ENCODE peak calls at places on chromosomes 7 and 10, in ten cellular contexts. X is heart left ventricle, V is pancreas, U is GM23338, P is neuronal stem cell, B is prostate gland, W is mesendoderm, Y is aorta, R is transverse colon, E is colonic mucosa. A is an unnamed sample. For H3K4me1 and H3K36me3, the result is how much of the 10 kb centered on the place peaks cover.

GRCh38 chr10:13740416-13740815 is 153.7 kb downstream of the PRPF18 start:
- DNase-seq in X (no peak), W (no peak), E (no peak), Y (no peak), R (no peak), B (no peak), P (no peak), V (no peak), U (no peak), A (no peak)

GRCh38 chr10:51910596-51910995 is 211.2 kb upstream of the CSTF2T start:
- DNase-seq in U (peak), Y (no peak), V (no peak), P (no peak), X (no peak), R (no peak), W (no peak), B (no peak), E (no peak), A (no peak)

GRCh38 chr10:48255722-48256121 is 18.8 kb downstream of the FRMPD2 start:
- DNase-seq in V (no peak), Y (no peak), E (no peak), P (no peak), X (no peak), R (no peak), W (no peak), B (no peak), U (no peak), A (no peak)

GRCh38 chr10:57420881-57421280 is 846.8 kb downstream of the IPMK start:
- DNase-seq in U (no peak), R (no peak), E (no peak), Y (no peak), P (no peak), X (no peak), V (no peak), W (peak), B (no peak), A (no peak)

GRCh38 chr10:100980327-100981110 is 6.8 kb downstream of the MRPL43 start:
- DNase-seq in R (peak), V (no peak), P (no peak), E (no peak), U (no peak), X (no peak), B (no peak), W (no peak), Y (no peak), A (no peak)

GRCh38 chr7:142716596-142716995 is 32.7 kb upstream of the PRSS1 start:
- DNase-seq in V (no peak), P (no peak), W (no peak), Y (no peak), B (no peak), U (no peak), E (no peak), X (no peak), R (no peak), A (no peak)

GRCh38 chr10:1347525-1347924 is 291.3 kb downstream of the WDR37 start:
- DNase-seq in P (no peak), W (no peak), B (no peak), E (no peak), V (no peak), X (no peak), U (no peak), R (no peak), Y (no peak), A (no peak)

GRCh38 chr7:3200504-3200903 is 100.5 kb upstream of the SDK1 start:
- DNase-seq in P (no peak), B (no peak), W (peak), R (peak), U (peak), X (no peak), E (peak), V (no peak), Y (no peak), A (no peak)

DNA sequence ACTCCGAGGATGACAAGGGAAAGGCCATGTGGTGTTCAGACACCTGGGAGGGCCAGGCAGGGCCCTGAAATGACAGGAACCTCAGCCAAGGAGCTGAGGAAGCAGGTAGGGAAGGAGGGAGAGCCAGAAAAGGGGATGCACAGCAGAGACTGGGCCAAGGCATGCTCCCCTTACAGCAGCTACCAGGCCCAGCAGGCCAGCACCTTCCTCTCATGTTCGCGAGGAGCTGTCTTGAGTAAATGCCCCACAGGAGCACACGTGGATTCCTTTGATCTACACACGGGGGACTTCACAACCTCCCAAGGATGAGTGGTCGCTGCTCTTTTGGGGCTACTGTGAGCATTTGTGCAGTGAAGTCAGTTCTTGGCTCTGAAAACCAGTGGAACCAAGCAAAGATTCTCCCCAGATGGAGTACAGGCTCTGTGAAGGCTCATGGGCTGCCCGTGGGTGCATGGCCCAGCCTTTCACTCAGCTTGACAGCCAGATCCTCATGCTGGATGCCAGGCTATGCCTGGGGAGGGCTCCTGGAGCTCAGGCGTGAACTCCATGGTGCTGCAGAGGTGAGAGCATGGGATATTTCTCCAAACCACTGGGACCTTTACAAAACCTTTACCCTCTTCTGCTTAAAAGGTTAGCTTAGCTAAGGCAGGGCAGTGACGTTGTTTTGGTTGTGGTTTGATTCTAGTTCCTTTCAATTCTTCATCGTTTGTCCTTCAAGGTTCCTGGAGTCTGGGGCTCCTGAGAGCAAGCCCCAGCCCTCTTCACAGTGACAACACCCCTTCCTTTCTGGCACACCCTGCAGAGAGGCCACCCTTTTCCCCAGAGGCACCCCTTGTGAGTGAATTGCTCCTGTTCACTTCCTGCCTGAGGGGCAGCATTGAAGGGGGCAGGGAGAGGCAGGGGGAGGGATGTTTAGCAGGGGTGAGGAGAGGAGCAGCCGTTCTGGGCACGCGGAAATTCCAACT is 74.2 kb upstream of the ZPBP start:
- DNase-seq in U (no peak), B (no peak), E (no peak), P (no peak), W (no peak), R (no peak), X (no peak), Y (no peak), V (no peak), A (no peak)
- H3K4me1 ChIP-seq in U (under half), B (under half), E (under half), P (under half), W (under half), R (under half), X (under half), Y (under half), V (under half), A (under half)

GRCh38 chr7:108479751-108480150 is 23.5 kb upstream of the NRCAM start:
- DNase-seq in P (no peak), R (no peak), E (no peak), Y (no peak), V (no peak), X (no peak), W (no peak), B (no peak), U (no peak), A (no peak)
- H3K36me3 ChIP-seq in P (under half), R (under half), E (under half), Y (under half), V (under half), X (half or more), W (under half), B (under half), U (under half), A (under half)

DNA sequence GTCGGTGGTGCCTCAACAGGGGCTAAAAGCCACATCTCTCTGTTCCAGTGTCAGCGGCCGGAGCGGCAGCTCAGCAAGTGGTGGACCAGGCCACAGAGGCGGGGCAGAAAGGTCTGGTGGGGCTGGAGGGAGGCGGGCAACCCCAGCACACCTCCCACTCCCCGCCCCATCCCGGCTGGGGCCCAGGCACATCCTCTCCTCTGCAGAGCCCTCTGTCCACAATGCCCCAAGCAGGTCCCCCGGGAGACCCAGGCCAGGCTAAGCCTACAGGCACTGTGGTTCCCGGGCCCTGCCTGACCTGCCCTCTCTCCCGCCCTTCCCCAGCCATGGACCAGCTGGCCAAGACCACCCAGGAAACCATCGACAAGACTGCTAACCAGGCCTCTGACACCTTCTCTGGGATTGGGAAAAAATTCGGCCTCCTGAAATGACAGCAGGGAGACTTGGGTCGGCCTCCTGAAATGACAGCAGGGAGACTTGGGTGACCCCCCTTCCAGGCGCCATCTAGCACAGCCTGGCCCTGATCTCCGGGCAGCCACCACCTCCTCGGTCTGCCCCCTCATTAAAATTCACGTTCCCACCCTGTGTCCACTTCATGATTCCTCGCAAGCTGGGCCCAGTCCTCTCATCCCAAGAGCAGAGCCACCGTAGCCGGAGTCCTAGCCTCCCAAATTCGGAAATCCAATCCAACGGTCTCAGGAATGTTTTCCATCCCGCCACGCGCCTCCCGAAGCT is 2.0 kb downstream of the ADIRF start:
- DNase-seq in Y (peak), E (peak), U (peak), P (no peak), X (peak), B (peak), V (peak), R (peak), W (peak), A (peak)
- H3K4me1 ChIP-seq in Y (under half), E (under half), U (under half), P (under half), X (under half), B (under half), V (under half), R (half or more), W (under half), A (under half)

GRCh38 chr10:71351628-71352319 is 32.7 kb downstream of the SLC29A3 start:
- DNase-seq in X (peak), E (peak), Y (peak), V (no peak), U (no peak), W (no peak), B (peak), R (peak), P (no peak), A (peak)

GRCh38 chr10:71348850-71349249 is 29.8 kb downstream of the SLC29A3 start:
- DNase-seq in Y (no peak), B (no peak), U (no peak), R (no peak), P (no peak), V (no peak), W (no peak), X (no peak), E (no peak), A (no peak)

GRCh38 chr10:71349401-71349800 is 30.3 kb downstream of the SLC29A3 start:
- DNase-seq in Y (no peak), U (no peak), R (no peak), P (no peak), W (peak), E (no peak), B (no peak), X (no peak), V (no peak), A (no peak)

GRCh38 chr10:71347587-71348395 is 28.7 kb downstream of the SLC29A3 start:
- DNase-seq in R (peak), V (no peak), P (no peak), E (peak), B (peak), X (no peak), W (no peak), U (no peak), Y (no peak), A (peak)

GRCh38 chr10:71351087-71351486 is 32.0 kb downstream of the SLC29A3 start:
- DNase-seq in U (no peak), P (no peak), B (no peak), X (no peak), Y (no peak), W (no peak), E (no peak), V (no peak), R (no peak), A (no peak)
- H3K36me3 ChIP-seq in U (under half), P (under half), B (under half), X (under half), Y (under half), W (under half), E (under half), V (under half), R (under half), A (under half)

GRCh38 chr7:34752929-34753328 is 94.9 kb downstream of the NPSR1 start:
- DNase-seq in E (no peak), Y (no peak), B (no peak), W (no peak), R (no peak), U (no peak), V (no peak), X (no peak), P (no peak), A (no peak)
- H3K4me1 ChIP-seq in E (under half), Y (under half), B (under half), W (under half), R (under half), U (under half), V (under half), X (under half), P (under half), A (under half)

A was measured in mucosa of descending colon.